ENCODE peak calls at places on chromosomes 1 and 21, in ten cellular contexts. G is uterus, C is lung, F is Peyer's patch, Z is heart right ventricle, Y is tibial artery, A is left ventricle myocardium inferior, V is GM23248, W is fibroblast of lung, O is Caco-2. L is an unnamed sample. For H3K4me1, the result is how much of the 10 kb centered on the place peaks cover.

GRCh38 chr21:17903029-17903806 is 84.1 kb upstream of the C21orf91 start:
- DNase-seq in G (no peak), C (no peak), F (no peak), Z (no peak), Y (no peak), A (no peak), V (peak), W (peak), O (no peak), L (no peak)

GRCh38 chr1:8825985-8826481 is 8.6 kb upstream of the RERE start:
- DNase-seq in G (no peak), C (no peak), F (peak), Z (no peak), Y (peak), A (peak), V (peak), W (peak), O (no peak), L (no peak)

GRCh38 chr1:2528966-2529750 is 905 bp downstream of the HES5 start:
- DNase-seq in G (no peak), C (no peak), F (peak), Z (peak), Y (no peak), A (no peak), V (peak), W (no peak), O (peak), L (peak)

GRCh38 chr21:45930792-45931191 is 50.8 kb upstream of the COL6A1 start:
- DNase-seq in G (no peak), C (no peak), F (no peak), Z (no peak), Y (no peak), A (no peak), V (no peak), W (no peak), O (no peak), L (peak)

GRCh38 chr1:60936052-60936619 is 146.2 kb upstream of the NFIA start:
- DNase-seq in G (no peak), C (no peak), F (no peak), Z (no peak), Y (no peak), A (no peak), V (no peak), W (peak), O (no peak), L (no peak)

GRCh38 chr21:20720623-20721022 is 277.6 kb upstream of the NCAM2 start:
- DNase-seq in G (no peak), C (no peak), F (no peak), Z (no peak), Y (no peak), A (no peak), V (no peak), W (peak), O (no peak), L (no peak)

GRCh38 chr1:178037510-178038253 is 56.2 kb upstream of the RASAL2 start:
- DNase-seq in G (peak), C (peak), F (peak), Z (peak), Y (peak), A (peak), V (peak), W (peak), O (no peak), L (peak)

GRCh38 chr1:27787895-27788294 is 14.9 kb downstream of the STX12 start:
- DNase-seq in G (no peak), C (no peak), F (no peak), Z (no peak), Y (no peak), A (no peak), V (peak), W (peak), O (no peak), L (no peak)

GRCh38 chr1:234933475-234933874 is 195.2 kb downstream of the TOMM20 start:
- DNase-seq in G (no peak), C (peak), F (peak), Z (peak), Y (peak), A (peak), V (peak), W (peak), O (no peak), L (peak)

GRCh38 chr1:66760506-66760905 is 8.2 kb downstream of the DYNLT5 start:
- DNase-seq in G (no peak), C (no peak), F (no peak), Z (no peak), Y (no peak), A (no peak), V (no peak), W (no peak), O (no peak), L (no peak)

GRCh38 chr1:95012389-95012788 is 60.4 kb downstream of the ALG14 start:
- DNase-seq in G (no peak), C (no peak), F (no peak), Z (no peak), Y (no peak), A (no peak), V (peak), W (peak), O (no peak), L (no peak)

GRCh38 chr1:212607924-212608208 is 695 bp upstream of the ATF3 start:
- DNase-seq in G (no peak), C (no peak), F (no peak), Z (peak), Y (no peak), A (no peak), V (peak), W (no peak), O (no peak), L (peak)

GRCh38 chr21:15495965-15496364 is 233.8 kb upstream of the USP25 start:
- DNase-seq in G (no peak), C (no peak), F (no peak), Z (no peak), Y (no peak), A (no peak), V (peak), W (peak), O (no peak), L (no peak)

GRCh38 chr1:39922139-39922757 is 20.5 kb upstream of the MYCL start:
- DNase-seq in G (no peak), C (no peak), F (no peak), Z (no peak), Y (no peak), A (no peak), V (peak), W (no peak), O (no peak), L (no peak)

GRCh38 chr21:32336711-32337110 is 38.1 kb downstream of the MRAP start:
- DNase-seq in G (no peak), C (no peak), F (no peak), Z (no peak), Y (no peak), A (no peak), V (peak), W (no peak), O (no peak), L (no peak)

GRCh38 chr1:118325545-118326225 is 140.7 kb upstream of the SPAG17 start:
- DNase-seq in G (no peak), C (no peak), F (no peak), Z (no peak), Y (no peak), A (no peak), V (peak), W (no peak), O (no peak), L (no peak)

GRCh38 chr1:241934181-241934815 is 23.3 kb upstream of the BECN2 start:
- DNase-seq in G (no peak), C (no peak), F (no peak), Z (no peak), Y (no peak), A (no peak), V (peak), W (peak), O (no peak), L (peak)

GRCh38 chr1:95352767-95353166 is 118.8 kb downstream of the RWDD3 start:
- DNase-seq in G (no peak), C (peak), F (no peak), Z (no peak), Y (no peak), A (no peak), V (no peak), W (no peak), O (no peak), L (no peak)

GRCh38 chr21:42245348-42246185 is 26.6 kb downstream of the ABCG1 start:
- DNase-seq in G (no peak), C (no peak), F (no peak), Z (no peak), Y (no peak), A (no peak), V (no peak), W (no peak), O (no peak), L (no peak)

GRCh38 chr1:13699510-13699909 is 478 bp upstream of the PRDM2 start:
- DNase-seq in G (no peak), C (no peak), F (peak), Z (no peak), Y (no peak), A (no peak), V (peak), W (peak), O (peak), L (no peak)

GRCh38 chr1:1556505-1556904 is 16.1 kb upstream of the TMEM240 start:
- DNase-seq in G (no peak), C (no peak), F (no peak), Z (no peak), Y (no peak), A (no peak), V (no peak), W (no peak), O (no peak), L (no peak)

GRCh38 chr1:43446881-43447835 is 6.6 kb downstream of the HYI start:
- DNase-seq in G (peak), C (no peak), F (peak), Z (no peak), Y (peak), A (no peak), V (no peak), W (no peak), O (no peak), L (peak)

GRCh38 chr1:241947355-241947754 is 10.2 kb upstream of the BECN2 start:
- DNase-seq in G (no peak), C (no peak), F (no peak), Z (no peak), Y (no peak), A (no peak), V (no peak), W (no peak), O (no peak), L (no peak)

GRCh38 chr1:197062692-197063091 is 4.4 kb downstream of the F13B start:
- DNase-seq in G (no peak), C (no peak), F (no peak), Z (no peak), Y (no peak), A (no peak), V (no peak), W (no peak), O (no peak), L (no peak)

GRCh38 chr1:201739054-201739453 is 89.9 kb upstream of the IPO9 start:
- DNase-seq in G (peak), C (no peak), F (no peak), Z (no peak), Y (no peak), A (no peak), V (peak), W (no peak), O (no peak), L (no peak)

GRCh38 chr1:201741763-201742342 is 87.1 kb upstream of the IPO9 start:
- DNase-seq in G (no peak), C (no peak), F (no peak), Z (no peak), Y (no peak), A (no peak), V (no peak), W (no peak), O (no peak), L (no peak)

GRCh38 chr1:201739492-201740085 is 89.4 kb upstream of the IPO9 start:
- DNase-seq in G (peak), C (peak), F (peak), Z (peak), Y (peak), A (peak), V (peak), W (peak), O (peak), L (peak)

GRCh38 chr1:201740609-201741231 is 88.2 kb upstream of the IPO9 start:
- DNase-seq in G (no peak), C (no peak), F (peak), Z (no peak), Y (no peak), A (no peak), V (peak), W (no peak), O (no peak), L (no peak)

DNA sequence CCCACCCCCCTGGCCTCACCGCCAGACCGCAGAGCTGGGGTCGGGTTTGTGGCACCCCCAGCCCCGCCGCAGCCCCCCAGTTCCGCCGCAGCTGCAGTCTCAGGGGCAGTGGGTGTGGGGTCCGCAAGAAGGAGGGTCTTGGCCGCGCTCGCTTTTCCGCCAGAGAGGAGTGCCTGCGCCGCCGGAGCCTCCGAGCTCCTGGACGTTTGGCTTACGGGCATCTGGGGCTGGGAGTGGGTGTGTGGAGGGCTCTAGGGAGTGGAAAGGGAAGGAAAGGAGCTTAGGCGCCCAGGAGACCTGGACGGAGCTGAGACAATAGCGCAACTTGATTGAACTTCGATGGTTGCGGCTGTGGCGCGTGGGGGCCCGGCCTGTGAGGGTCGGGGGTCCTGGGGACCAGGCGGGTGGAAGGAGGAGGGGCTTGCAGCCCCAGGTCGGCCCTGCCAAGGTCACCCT is 88.8 kb upstream of the IPO9 start:
- DNase-seq in G (peak), C (no peak), F (no peak), Z (no peak), Y (no peak), A (no peak), V (peak), W (no peak), O (no peak), L (no peak)
- H3K4me1 ChIP-seq in G (under half), C (under half), F (under half), Z (half or more), Y (under half), A (half or more), V (half or more), W (under half), O (under half), L (under half)

DNA sequence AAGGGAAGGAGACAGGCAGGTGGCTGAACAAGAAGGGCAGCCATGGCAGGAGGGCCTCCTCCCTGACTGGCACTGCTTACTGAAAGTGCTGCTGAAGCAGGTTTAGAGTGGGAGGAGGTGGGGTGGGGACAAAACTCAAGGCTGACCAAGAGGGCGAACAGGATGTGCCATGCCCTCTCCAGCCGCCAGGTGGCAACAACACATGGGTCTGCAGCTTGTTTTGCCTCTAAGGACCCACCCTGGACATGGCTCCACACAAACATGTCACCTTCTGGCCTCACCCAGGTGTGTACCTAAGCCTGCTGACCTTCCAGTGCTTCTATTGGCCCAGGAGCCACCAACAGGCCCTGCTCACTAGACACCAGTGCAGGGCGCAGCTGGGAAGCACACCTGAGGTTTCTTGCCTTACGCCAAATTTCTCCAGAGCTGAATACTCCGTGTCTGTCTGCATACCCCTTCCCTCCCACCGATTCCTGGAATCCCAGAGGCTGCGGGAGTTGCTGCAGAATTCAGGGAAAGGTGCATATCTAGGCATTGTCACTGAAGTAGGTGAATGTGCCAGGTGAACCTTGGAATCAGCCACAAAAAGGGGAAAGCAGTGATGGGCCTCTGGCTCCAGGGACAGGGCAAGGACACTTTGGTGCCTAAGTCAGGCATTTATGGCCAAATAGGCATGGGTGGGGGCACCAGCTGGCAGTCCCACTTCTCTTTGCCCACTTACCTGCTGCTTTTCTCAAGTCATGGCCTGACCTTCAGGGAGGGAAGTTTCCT is 5.3 kb downstream of the PSRC1 start:
- DNase-seq in G (peak), C (peak), F (peak), Z (peak), Y (peak), A (peak), V (peak), W (peak), O (peak), L (peak)
- H3K4me1 ChIP-seq in G (under half), C (under half), F (under half), Z (under half), Y (under half), A (under half), V (under half), W (under half), O (under half), L (under half)

GRCh38 chr1:175178056-175178455 is 14.5 kb downstream of the KIAA0040 start:
- DNase-seq in G (no peak), C (no peak), F (no peak), Z (no peak), Y (no peak), A (no peak), V (no peak), W (no peak), O (no peak), L (no peak)

GRCh38 chr1:175178456-175178855 is 14.1 kb downstream of the KIAA0040 start:
- DNase-seq in G (no peak), C (no peak), F (no peak), Z (no peak), Y (no peak), A (no peak), V (no peak), W (no peak), O (no peak), L (no peak)

GRCh38 chr1:175182347-175182746 is 10.2 kb downstream of the KIAA0040 start:
- DNase-seq in G (no peak), C (no peak), F (no peak), Z (no peak), Y (no peak), A (no peak), V (no peak), W (no peak), O (no peak), L (no peak)

GRCh38 chr1:175183586-175183985 is 9.0 kb downstream of the KIAA0040 start:
- DNase-seq in G (no peak), C (no peak), F (no peak), Z (no peak), Y (no peak), A (no peak), V (no peak), W (no peak), O (no peak), L (no peak)

DNA sequence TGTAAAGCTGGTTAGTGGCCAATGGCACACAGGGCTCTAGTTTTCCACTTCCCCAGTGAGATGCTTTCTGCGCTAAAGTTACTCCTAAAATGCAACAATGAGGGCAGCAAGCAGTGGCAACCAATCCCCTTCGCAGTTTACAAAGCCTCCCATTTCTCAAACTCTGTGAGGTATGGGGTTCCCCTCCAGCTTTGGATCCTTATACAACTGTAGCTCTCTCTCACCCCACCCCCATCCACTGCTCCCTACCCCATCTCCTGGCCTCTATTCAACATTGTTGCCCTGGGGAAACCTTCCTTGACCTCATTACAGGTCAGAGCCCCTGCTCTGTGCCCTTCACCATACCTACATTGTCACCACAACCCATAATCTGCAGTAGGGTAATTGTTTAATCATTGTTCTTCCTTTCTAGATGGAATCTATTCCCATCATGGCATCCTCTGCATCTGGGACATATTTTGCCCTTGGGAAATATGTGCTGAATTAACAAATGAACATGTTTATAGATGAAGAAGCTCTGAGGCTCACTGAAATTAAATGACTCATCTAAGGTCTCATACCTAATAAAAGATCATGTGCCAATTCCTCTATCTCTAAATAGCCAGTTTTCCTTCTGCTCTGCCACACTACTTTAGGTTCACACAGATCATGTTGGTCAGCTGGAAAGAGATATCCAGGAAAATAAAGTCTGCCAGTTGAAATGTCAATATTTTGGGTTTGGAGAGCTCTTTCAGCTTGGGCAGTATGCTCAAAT is 12.6 kb downstream of the KIAA0040 start:
- DNase-seq in G (no peak), C (no peak), F (no peak), Z (no peak), Y (no peak), A (no peak), V (no peak), W (no peak), O (no peak), L (no peak)
- H3K4me1 ChIP-seq in G (under half), C (under half), F (under half), Z (under half), Y (under half), A (half or more), V (under half), W (under half), O (under half), L (under half)

GRCh38 chr1:113981962-113982931 is 3.0 kb downstream of the OLFML3 start:
- DNase-seq in G (peak), C (peak), F (peak), Z (peak), Y (peak), A (peak), V (peak), W (peak), O (no peak), L (peak)

GRCh38 chr1:113980120-113980519 is 846 bp downstream of the OLFML3 start:
- DNase-seq in G (peak), C (no peak), F (peak), Z (peak), Y (peak), A (peak), V (peak), W (peak), O (no peak), L (peak)

GRCh38 chr1:113975211-113975895 is 3.9 kb upstream of the OLFML3 start:
- DNase-seq in G (no peak), C (no peak), F (no peak), Z (no peak), Y (no peak), A (no peak), V (peak), W (no peak), O (no peak), L (no peak)

GRCh38 chr1:113976609-113977278 is 2.5 kb upstream of the OLFML3 start:
- DNase-seq in G (peak), C (no peak), F (no peak), Z (no peak), Y (peak), A (no peak), V (peak), W (peak), O (peak), L (no peak)

DNA sequence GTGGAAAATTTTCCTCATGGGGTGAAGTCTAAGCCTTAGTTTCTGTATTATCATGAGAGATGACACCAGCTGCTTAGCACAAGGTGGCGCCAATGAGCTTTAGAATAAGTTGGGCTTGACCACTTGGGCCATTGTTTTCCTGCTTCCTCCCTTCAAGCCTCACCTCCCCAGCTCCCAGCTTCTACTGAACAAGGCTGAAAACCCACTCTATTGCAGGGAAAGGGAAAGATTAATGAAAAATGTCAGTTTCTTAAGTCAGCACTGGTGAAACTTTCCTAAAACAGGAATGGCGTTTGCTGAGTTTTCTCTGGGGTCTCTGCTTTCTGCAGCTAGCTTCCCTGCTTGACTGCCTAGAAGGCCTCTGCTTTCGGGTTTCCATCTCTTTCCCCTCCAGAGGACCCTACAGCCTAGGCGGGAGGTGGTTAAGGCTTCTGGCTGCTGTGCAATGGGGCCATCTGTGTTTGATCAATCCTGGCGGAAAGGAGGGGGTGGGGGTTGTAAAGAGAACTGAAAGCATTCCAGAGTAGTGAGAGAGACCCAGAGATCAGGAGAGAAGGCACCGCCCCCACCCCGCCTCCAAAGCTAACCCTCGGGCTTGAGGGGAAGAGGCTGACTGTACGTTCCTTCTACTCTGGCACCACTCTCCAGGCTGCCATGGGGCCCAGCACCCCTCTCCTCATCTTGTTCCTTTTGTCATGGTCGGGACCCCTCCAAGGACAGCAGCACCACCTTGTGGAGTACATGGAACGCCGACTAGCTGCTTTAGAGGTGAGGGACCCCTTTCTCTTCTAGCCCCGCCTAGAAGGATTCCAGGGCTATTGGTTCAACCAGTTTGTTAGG is at the start of gene OLFML3:
- DNase-seq in G (peak), C (peak), F (peak), Z (peak), Y (peak), A (peak), V (peak), W (peak), O (peak), L (peak)
- H3K4me1 ChIP-seq in G (under half), C (under half), F (under half), Z (half or more), Y (under half), A (half or more), V (half or more), W (under half), O (under half), L (under half)